ENCODE peak calls at places on chromosomes 4 and X, in six cellular contexts. Z, R, D, C, E and W are unnamed samples.

GRCh38 chr4:133270021-133270570 is 121.0 kb downstream of the PCDH10 start:
- DNase-seq in Z (no peak), R (no peak), D (peak; percentile 23), C (no peak), E (no peak), W (no peak)

GRCh38 chr4:8322794-8323704 is 53.5 kb downstream of the HTRA3 start:
- DNase-seq in Z (no peak), R (no peak), D (no peak), C (no peak), E (no peak), W (no peak)

GRCh38 chr4:83110222-83110945 is 4.1 kb downstream of the PLAC8 start:
- DNase-seq in Z (peak; percentile 98), R (peak; percentile 80), D (peak; percentile 92), C (peak; percentile 83), E (peak; percentile 95), W (peak; percentile 79)

GRCh38 chr4:3332498-3332897 is 39.7 kb downstream of the RGS12 start:
- DNase-seq in Z (no peak), R (no peak), D (no peak), C (no peak), E (no peak), W (no peak)

GRCh38 chr4:20735931-20736330 is 35.7 kb downstream of the PACRGL start:
- DNase-seq in Z (no peak), R (no peak), D (no peak), C (no peak), E (no peak), W (no peak)

GRCh38 chr4:132565542-132565941 is 583.6 kb upstream of the PCDH10 start:
- DNase-seq in Z (no peak), R (no peak), D (no peak), C (no peak), E (no peak), W (no peak)

GRCh38 chr4:41532880-41533279 is 5.1 kb upstream of the LIMCH1 start:
- DNase-seq in Z (no peak), R (no peak), D (no peak), C (no peak), E (no peak), W (no peak)

GRCh38 chr4:118289794-118290193 is 63.0 kb downstream of the PRSS12 start:
- DNase-seq in Z (no peak), R (no peak), D (no peak), C (no peak), E (no peak), W (no peak)

GRCh38 chr4:152713951-152714705 is 34.3 kb upstream of the TMEM154 start:
- DNase-seq in Z (no peak), R (no peak), D (no peak), C (no peak), E (no peak), W (peak; percentile 51)

GRCh38 chrX:88603237-88603636 is 143.8 kb upstream of the CPXCR1 start:
- DNase-seq in Z (no peak), R (no peak), D (no peak), C (no peak), E (peak; percentile 1), W (no peak)

GRCh38 chr4:78179188-78179587 is 122.1 kb downstream of the FRAS1 start:
- DNase-seq in Z (no peak), R (no peak), D (no peak), C (no peak), E (no peak), W (no peak)

GRCh38 chr4:110898290-110898689 is 275.4 kb upstream of the PITX2 start:
- DNase-seq in Z (no peak), R (no peak), D (no peak), C (no peak), E (no peak), W (no peak)

GRCh38 chr4:52750819-52751348 is 341 bp downstream of the ERVMER34-1 start:
- DNase-seq in Z (peak; percentile 79), R (no peak), D (peak; percentile 56), C (peak; percentile 23), E (peak; percentile 60), W (peak; percentile 4)

GRCh38 chr4:158850800-158851644 is 82.2 kb downstream of the FNIP2 start:
- DNase-seq in Z (no peak), R (no peak), D (peak; percentile 54), C (no peak), E (peak; percentile 48), W (peak; percentile 56)

GRCh38 chr4:141890279-141890678 is 253.9 kb downstream of the IL15 start:
- DNase-seq in Z (no peak), R (no peak), D (no peak), C (no peak), E (no peak), W (no peak)

GRCh38 chrX:134821901-134822300 is 163.6 kb upstream of the PLAC1 start:
- DNase-seq in Z (no peak), R (no peak), D (no peak), C (no peak), E (no peak), W (no peak)

GRCh38 chr4:24798036-24798610 is 2.8 kb downstream of the SOD3 start:
- DNase-seq in Z (no peak), R (no peak), D (no peak), C (no peak), E (no peak), W (no peak)

GRCh38 chr4:13541720-13542576 is 2.4 kb downstream of the NKX3-2 start:
- DNase-seq in Z (peak; percentile 84), R (no peak), D (peak; percentile 75), C (no peak), E (peak; percentile 88), W (no peak)

GRCh38 chr4:6568689-6569332 is 6.2 kb upstream of the MAN2B2 start:
- DNase-seq in Z (no peak), R (no peak), D (no peak), C (no peak), E (no peak), W (peak; percentile 73)

GRCh38 chr4:37243722-37244582 is 591 bp upstream of the NWD2 start:
- DNase-seq in Z (peak; percentile 62), R (no peak), D (peak; percentile 22), C (peak; percentile 6), E (peak; percentile 83), W (no peak)

GRCh38 chrX:153775293-153775595 is 5.6 kb upstream of the SRPK3 start:
- DNase-seq in Z (peak; percentile 41), R (no peak), D (no peak), C (no peak), E (no peak), W (no peak)

GRCh38 chrX:130426531-130426930 is 24.7 kb downstream of the RBMX2 start:
- DNase-seq in Z (no peak), R (no peak), D (no peak), C (no peak), E (no peak), W (no peak)

GRCh38 chrX:21943460-21944135 is 3.1 kb downstream of the SMS start:
- DNase-seq in Z (no peak), R (no peak), D (no peak), C (no peak), E (no peak), W (peak; percentile 35)

GRCh38 chr4:102564399-102564921 is 63.3 kb downstream of the NFKB1 start:
- DNase-seq in Z (no peak), R (no peak), D (no peak), C (no peak), E (no peak), W (peak; percentile 43)

GRCh38 chrX:120857240-120857639 is 18.4 kb downstream of the CT47B1 start:
- DNase-seq in Z (no peak), R (no peak), D (peak; percentile 31), C (no peak), E (peak; percentile 88), W (peak; percentile 9)

GRCh38 chr4:125315571-125316390 is 1.0 kb downstream of the FAT4 start:
- DNase-seq in Z (peak; percentile 85), R (no peak), D (peak; percentile 79), C (peak; percentile 70), E (peak; percentile 75), W (peak; percentile 73)

DNA sequence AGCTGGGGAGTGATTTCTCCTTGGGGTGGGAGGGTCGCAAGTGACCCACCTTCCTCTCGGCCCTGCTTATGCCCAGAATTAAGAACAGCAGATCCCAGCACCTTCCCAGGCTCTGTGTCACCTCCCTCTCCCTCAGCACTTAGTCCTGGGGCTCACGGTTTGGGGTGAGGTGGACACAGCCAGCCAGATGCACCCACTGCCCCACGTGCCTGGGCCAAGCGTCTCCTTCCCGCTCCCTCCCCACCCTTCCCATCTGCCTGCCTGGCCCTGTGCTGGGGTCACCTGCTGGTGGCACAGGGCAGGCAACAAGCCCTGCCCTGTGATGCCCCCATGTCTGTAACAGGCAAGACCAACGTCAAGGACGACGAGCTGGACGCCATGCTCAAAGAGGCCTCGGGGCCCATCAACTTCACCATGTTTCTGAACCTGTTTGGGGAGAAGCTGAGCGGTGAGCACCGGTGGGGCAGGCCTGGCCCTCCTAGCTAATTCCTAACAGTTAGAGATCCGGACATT is 5.3 kb downstream of the MYL5 start:
- DNase-seq in Z (no peak), R (no peak), D (no peak), C (no peak), E (no peak), W (no peak)
- H3K4me1 ChIP-seq in Z (peaks cover 38% of the 10 kb centered on the region), R (peaks cover 22% of the 10 kb centered on the region), D (peaks cover 22% of the 10 kb centered on the region), C (peaks cover 47% of the 10 kb centered on the region), E (no peaks in the 10 kb centered on the region), W (peaks cover 9% of the 10 kb centered on the region)

DNA sequence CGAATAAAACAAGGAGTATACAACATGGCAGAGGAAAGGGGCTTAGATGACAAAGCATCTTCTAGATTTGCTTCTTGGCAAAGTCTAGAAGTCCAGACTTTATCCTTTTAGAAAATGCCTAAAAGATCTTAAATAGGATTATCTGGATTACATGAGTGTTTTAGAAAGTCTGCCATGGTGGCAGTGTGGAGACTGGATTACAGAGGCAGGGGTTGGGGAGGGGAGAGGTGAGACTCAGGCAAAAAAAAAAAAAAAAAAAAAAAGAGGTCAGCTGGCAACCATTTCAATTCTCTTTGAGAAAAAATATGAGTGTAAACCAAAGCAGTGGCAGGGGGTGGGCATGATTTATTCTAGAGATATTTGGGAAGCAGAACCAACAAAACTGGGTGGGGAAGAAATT is 17.4 kb downstream of the ZNF827 start:
- DNase-seq in Z (no peak), R (no peak), D (no peak), C (no peak), E (no peak), W (peak; percentile 44)
- H3K4me1 ChIP-seq in Z (no peaks in the 10 kb centered on the region), R (peaks cover 9% of the 10 kb centered on the region), D (no peaks in the 10 kb centered on the region), C (peaks cover 12% of the 10 kb centered on the region), E (peaks cover 21% of the 10 kb centered on the region), W (peaks cover 13% of the 10 kb centered on the region)

GRCh38 chr4:168095776-168096443 is 3.6 kb downstream of the ANXA10 start:
- DNase-seq in Z (no peak), R (no peak), D (no peak), C (no peak), E (no peak), W (no peak)
- H3K4me1 ChIP-seq in Z (no peaks in the 10 kb centered on the region), R (no peaks in the 10 kb centered on the region), D (no peaks in the 10 kb centered on the region), C (no peaks in the 10 kb centered on the region), E (no peaks in the 10 kb centered on the region), W (no peaks in the 10 kb centered on the region)

GRCh38 chr4:81982846-81983540 is 390.8 kb downstream of the HNRNPD start:
- DNase-seq in Z (no peak), R (no peak), D (no peak), C (no peak), E (no peak), W (no peak)

GRCh38 chr4:81984746-81985145 is 389.0 kb downstream of the HNRNPD start:
- DNase-seq in Z (no peak), R (no peak), D (no peak), C (no peak), E (no peak), W (no peak)

DNA sequence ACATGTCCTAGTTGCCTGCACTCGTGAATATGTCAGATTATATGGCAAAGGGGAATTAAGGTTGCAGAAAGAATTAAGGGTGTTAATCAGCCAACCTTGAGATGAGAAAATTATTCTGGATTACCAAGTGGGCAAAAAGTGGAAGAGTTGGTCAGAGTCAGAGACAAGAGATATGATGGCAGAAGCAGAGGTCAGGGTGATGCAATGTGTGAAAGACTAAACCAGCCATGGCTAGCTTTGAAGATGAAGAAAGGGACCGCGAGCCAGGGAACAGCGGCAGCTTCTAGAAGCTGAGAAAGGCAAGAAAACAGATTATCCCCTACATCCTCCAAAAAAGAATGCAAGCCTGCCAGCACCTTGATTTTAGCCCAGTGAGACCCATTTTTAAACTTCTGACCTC is 385.6 kb downstream of the HNRNPD start:
- DNase-seq in Z (no peak), R (no peak), D (no peak), C (no peak), E (no peak), W (no peak)
- H3K4me1 ChIP-seq in Z (no peaks in the 10 kb centered on the region), R (no peaks in the 10 kb centered on the region), D (no peaks in the 10 kb centered on the region), C (no peaks in the 10 kb centered on the region), E (peaks cover 13% of the 10 kb centered on the region), W (no peaks in the 10 kb centered on the region)